ENCODE peak calls at places on chromosomes 4 and X, in four cellular contexts. S, C, L and F are unnamed samples.

GRCh38 chrX:44143061-44143602 is 169.9 kb upstream of the NDP start:
- DNase-seq in S (no peak), C (no peak), L (no peak), F (no peak)

GRCh38 chrX:76253432-76253831 is 80.6 kb downstream of the PBDC1 start:
- DNase-seq in L (peak), C (peak), S (no peak), F (peak)

GRCh38 chr4:19380600-19380999 is 871.1 kb upstream of the SLIT2 start:
- DNase-seq in L (no peak), C (no peak), S (no peak), F (no peak)

GRCh38 chrX:52341493-52341892 is 27.3 kb upstream of the XAGE2 start:
- DNase-seq in S (no peak), L (no peak), C (no peak), F (no peak)

GRCh38 chr4:128516568-128516967 is 229.0 kb upstream of the PGRMC2 start:
- DNase-seq in L (no peak), S (no peak), C (no peak), F (peak)

GRCh38 chr4:184441461-184442392 is 32.6 kb downstream of the IRF2 start:
- DNase-seq in C (no peak), L (no peak), S (no peak), F (no peak)

GRCh38 chr4:37455301-37456062 is 210.9 kb downstream of the NWD2 start:
- DNase-seq in L (no peak), S (no peak), C (peak), F (no peak)

GRCh38 chr4:153228512-153229145 is 24.4 kb downstream of the TRIM2 start:
- DNase-seq in S (no peak), L (no peak), C (no peak), F (no peak)

GRCh38 chr4:26839534-26839951 is 21.1 kb upstream of the STIM2 start:
- DNase-seq in L (no peak), C (no peak), S (no peak), F (peak)

GRCh38 chr4:65831828-65832227 is 161.5 kb upstream of the EPHA5 start:
- DNase-seq in L (no peak), C (no peak), S (no peak), F (no peak)

GRCh38 chrX:40323977-40324376 is 226.2 kb upstream of the BCOR start:
- DNase-seq in L (no peak), C (no peak), S (no peak), F (no peak)

GRCh38 chr4:186643501-186644315 is 79.9 kb downstream of the FAT1 start:
- DNase-seq in L (no peak), S (no peak), C (no peak), F (no peak)

GRCh38 chrX:21972721-21973120 is 32.2 kb downstream of the SMS start:
- DNase-seq in L (peak), S (no peak), C (no peak), F (no peak)

GRCh38 chr4:95549246-95550138 is 719 bp upstream of the UNC5C start:
- DNase-seq in C (peak), L (no peak), S (peak), F (no peak)

GRCh38 chrX:11757729-11758399 is at the start of gene MSL3:
- DNase-seq in C (peak), L (no peak), S (peak), F (no peak)

GRCh38 chr4:10173754-10174749 is 57.5 kb upstream of the WDR1 start:
- DNase-seq in C (peak), S (peak), L (no peak), F (no peak)

GRCh38 chrX:1535241-1536041 is 1.5 kb downstream of the P2RY8 start:
- DNase-seq in S (no peak), C (peak), L (no peak), F (no peak)

GRCh38 chr4:110769578-110769977 is 146.7 kb upstream of the PITX2 start:
- DNase-seq in L (no peak), S (no peak), C (no peak), F (no peak)

GRCh38 chr4:157185363-157185762 is 35.2 kb upstream of the GRIA2 start:
- DNase-seq in C (no peak), S (no peak), L (no peak), F (peak)

GRCh38 chr4:184450045-184450444 is 24.3 kb downstream of the IRF2 start:
- DNase-seq in S (no peak), C (no peak), L (no peak), F (no peak)

GRCh38 chrX:148381603-148382002 is 118.8 kb upstream of the AFF2 start:
- DNase-seq in S (no peak), C (no peak), L (no peak), F (no peak)

GRCh38 chrX:9510980-9511379 is 46.1 kb downstream of the TBL1X start:
- DNase-seq in L (no peak), C (no peak), S (no peak), F (no peak)

GRCh38 chr4:165440415-165440882 is 61.6 kb downstream of the CPE start:
- DNase-seq in S (no peak), L (no peak), C (no peak), F (peak)

GRCh38 chr4:8330821-8331566 is 61.4 kb downstream of the HTRA3 start:
- DNase-seq in L (no peak), S (peak), C (no peak), F (no peak)

GRCh38 chr4:23884731-23885130 is 5.1 kb downstream of the PPARGC1A start:
- DNase-seq in L (no peak), S (no peak), C (no peak), F (no peak)

GRCh38 chrX:132127748-132128147 is at the start of gene FRMD7:
- DNase-seq in L (no peak), C (no peak), S (no peak), F (no peak)

GRCh38 chrX:120732461-120732860 is 102.6 kb upstream of the C1GALT1C1 start:
- DNase-seq in S (no peak), C (no peak), L (no peak), F (no peak)

GRCh38 chr4:136002316-136002715 is 1530.0 kb downstream of the PCDH18 start:
- DNase-seq in L (no peak), C (no peak), S (no peak), F (no peak)

GRCh38 chrX:84168574-84168973 is 19.4 kb downstream of the RPS6KA6 start:
- DNase-seq in S (no peak), C (no peak), L (no peak), F (no peak)

GRCh38 chr4:76799139-76799538 is 98.8 kb downstream of the SOWAHB start:
- DNase-seq in C (no peak), S (no peak), L (no peak), F (no peak)

GRCh38 chr4:56618734-56619133 is 62.4 kb downstream of the HOPX start:
- DNase-seq in L (no peak), C (no peak), S (no peak), F (no peak)

GRCh38 chrX:9767375-9767774 is 1.7 kb upstream of the GPR143 start:
- DNase-seq in C (no peak), L (no peak), S (no peak), F (no peak)

GRCh38 chrX:120840826-120841225 is 34.8 kb downstream of the CT47B1 start:
- DNase-seq in S (no peak), C (no peak), L (peak), F (no peak)

GRCh38 chr4:31236635-31237173 is 516.5 kb downstream of the PCDH7 start:
- DNase-seq in C (no peak), L (no peak), S (no peak), F (no peak)

DNA sequence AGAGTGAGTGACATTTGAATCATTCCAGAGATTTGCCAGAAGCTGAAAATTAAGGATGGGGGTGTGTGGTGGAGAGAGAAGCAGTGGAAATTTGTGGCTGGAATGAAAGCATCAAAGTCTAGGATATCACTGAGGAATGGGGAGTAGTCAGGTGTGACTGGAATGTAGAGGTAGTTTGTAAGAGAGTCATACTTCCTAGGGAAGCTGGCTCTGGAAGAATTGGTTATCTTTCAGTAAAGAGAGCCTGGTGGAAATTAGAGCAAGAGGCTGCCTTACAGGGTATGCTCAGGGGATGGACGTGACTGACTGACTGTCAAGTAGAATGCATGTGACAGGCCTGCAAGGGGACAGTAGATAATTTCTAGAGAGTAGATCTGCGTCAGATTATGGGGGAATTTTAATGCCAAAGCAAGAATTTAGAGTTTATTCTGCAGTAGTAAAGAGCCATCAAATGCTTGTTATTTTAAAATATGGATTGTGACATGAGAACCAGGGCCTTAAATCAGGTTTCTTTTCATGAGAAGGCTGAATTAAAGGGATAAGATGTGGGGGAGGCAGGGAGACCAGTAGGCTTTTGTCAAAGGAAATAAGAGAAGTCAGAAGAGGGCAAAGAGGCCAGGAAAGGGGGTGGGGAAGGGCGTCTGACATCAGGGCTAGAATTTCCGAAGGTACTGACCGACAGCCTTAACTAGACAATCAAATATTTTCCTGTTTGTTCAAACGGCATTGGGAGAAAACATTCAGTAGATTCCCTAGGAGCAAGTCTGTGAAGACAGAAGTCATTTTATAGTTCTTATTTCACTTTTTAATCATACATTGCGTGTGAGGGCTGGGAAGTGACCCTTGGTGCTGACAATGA is 109.9 kb downstream of the AFF1 start:
- DNase-seq in C (no peak), S (no peak), L (no peak), F (no peak)
- H3K4me3 ChIP-seq in C (no peak), S (peak), L (no peak), F (no peak)

DNA sequence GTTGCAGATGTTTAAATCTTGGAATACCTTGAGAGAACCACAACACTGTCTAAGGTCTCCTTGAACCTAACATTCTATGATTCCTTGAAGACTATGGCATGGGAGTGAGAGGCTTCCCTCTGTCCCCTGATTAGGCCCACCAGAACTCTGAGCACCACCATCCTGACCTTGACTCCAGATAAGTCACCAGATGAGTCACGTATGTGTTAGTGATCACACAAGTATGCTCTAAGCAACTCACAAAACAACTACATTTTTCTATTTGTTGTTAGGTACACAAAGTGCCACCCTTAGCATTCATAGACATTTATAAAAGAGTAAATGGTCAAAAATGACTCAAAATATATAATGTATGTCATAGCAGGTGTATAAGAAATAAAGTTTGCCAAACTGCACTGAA is 252.9 kb upstream of the CXXC4 start:
- DNase-seq in L (no peak), S (no peak), C (no peak), F (no peak)
- TF ChIP-seq CTCF in L (no peak), S (no peak), C (no peak), F (no peak)

DNA sequence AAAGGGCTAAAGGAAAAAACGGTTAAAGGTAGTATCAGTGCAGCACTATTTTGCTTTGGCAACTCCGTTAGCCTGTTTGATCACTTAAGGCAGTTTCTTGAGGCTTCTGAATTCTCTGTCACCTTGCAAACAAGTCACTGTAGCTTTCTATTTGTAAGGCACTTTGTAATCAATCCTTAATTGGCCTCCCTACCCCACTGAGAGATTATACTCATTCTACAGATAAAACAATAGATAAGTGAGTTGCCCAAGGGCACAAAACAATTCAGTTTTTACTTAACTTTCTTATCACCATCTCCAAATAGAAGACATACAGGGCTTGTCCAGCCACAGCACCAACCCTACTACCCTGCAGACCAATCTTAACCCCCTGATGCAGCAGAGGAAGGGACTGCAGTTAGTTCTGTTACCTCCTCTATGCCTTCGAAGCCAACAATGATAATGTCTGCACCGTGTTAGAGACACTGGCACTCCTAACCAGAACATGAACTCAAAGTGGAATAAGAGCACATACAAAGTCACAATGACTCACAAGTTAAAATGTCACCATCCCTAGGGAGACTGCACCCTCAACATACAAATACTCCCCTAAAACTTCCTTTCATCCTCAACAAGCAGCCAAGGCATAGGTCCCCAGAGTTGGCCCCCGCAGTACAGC is 1.7 kb downstream of the TMEM185A start:
- DNase-seq in L (no peak), S (no peak), C (no peak), F (no peak)
- H3K4me3 ChIP-seq in L (peak), S (peak), C (no peak), F (peak)

DNA sequence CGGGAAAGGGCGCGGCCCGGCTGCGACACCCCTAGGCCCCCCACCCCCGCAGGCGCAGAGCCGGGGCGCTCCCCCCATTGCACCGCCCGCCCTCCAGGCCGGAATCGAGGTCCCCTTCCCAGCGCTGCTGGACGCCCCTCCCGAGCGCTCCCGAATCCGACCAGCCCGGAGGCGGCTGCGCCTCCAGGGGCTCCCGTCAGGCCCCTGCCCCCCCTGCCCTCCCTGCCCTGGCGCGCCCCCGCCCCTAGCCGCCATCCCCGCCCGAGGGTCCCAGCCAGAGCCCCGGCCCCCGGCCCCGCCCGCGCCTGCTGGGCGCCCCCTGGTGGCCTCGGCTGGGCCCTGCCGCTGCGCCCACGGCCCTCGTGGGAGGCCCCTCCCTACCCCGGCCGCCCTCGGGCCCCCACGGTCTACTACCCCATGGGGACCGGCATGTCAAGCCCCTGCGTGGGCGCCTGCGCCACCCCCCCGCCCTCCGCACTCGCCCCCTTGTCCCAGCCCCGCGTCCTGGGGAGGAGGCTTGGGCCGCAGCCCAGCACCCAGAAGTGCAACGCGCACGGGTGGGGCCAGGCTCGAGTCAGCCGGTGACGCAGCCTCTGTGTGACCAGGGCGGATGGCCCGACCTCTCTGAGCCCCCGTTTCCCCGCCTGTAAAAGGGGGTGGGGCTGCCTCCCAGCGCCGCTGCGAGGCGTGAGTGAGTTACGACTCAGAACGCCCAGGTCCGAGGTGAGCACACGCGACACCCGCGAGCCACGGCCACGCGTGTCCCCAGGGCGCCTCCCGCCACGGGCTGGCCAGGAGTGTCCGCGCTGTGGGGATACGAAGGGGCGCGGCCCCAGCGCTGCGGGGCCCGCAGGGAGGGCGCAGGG is 104.9 kb downstream of the FAM53A start:
- DNase-seq in S (peak), C (peak), L (no peak), F (no peak)
- TF ChIP-seq CTCF in S (peak), C (peak), L (peak), F (peak)

GRCh38 chr4:168848977-168849687 is 160.9 kb downstream of the CBR4 start:
- DNase-seq in C (no peak), S (no peak), L (no peak), F (no peak)
- H3K4me3 ChIP-seq in C (no peak), S (peak), L (no peak), F (peak)

DNA sequence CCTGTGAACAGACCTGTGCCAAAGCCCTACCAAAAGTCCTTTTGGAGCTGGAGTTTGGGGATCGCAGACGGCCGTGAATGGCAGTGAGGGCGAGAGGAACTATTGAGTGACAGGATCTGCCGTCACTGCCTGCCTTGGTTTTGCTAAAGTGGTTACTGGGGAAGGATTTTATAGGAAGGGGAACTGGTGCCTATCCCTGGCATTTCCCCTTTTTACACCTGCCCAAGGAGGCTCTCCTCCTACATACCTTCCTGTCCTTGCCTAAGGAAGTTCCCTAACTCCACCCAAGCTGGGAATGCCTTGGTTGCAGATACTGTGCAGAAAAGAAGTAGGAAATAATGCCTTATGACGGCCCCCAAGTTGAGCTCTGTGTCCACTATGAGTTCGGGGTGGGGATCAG is 14.5 kb downstream of the LONRF3 start:
- DNase-seq in C (no peak), S (no peak), L (no peak), F (no peak)
- TF ChIP-seq CTCF in C (no peak), S (no peak), L (no peak), F (no peak)

GRCh38 chr4:115222061-115222460 is 108.6 kb upstream of the NDST4 start:
- DNase-seq in L (no peak), C (no peak), S (no peak), F (no peak)
- H3K4me3 ChIP-seq in L (no peak), C (no peak), S (no peak), F (no peak)

DNA sequence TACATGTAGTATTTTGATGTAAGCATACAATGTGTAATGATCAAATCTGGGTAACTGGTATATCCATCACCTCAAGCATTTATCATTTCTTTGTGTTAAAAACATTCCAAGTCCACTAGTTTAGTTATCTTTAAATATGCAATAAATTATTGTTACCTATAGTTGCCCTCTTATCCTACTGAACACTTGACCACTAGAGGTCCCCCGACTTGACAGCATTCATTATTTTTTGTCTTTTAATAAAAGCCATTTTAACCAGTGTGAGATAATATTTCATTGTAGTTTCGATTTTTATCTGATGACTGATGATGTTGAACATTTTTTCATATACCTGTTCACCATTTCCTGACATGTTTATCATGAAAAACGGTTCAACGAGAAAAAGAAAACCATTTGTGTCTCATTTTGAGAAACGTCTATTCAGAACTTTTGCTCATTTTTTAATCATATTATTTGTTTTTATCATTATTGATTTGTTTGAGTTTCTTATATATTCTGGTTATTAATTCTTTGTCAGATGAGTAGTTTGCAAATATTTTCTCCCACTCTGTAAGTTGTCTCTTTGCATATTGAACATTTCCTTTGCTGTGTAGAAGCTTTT is 199.0 kb upstream of the CXXC4 start:
- DNase-seq in L (no peak), C (peak), S (no peak), F (no peak)
- TF ChIP-seq CTCF in L (no peak), C (no peak), S (peak), F (no peak)